ENCODE peak calls at places on chromosomes 6 and 20, in eight cellular contexts. Q, U, X, F, V, H, W and E are unnamed samples. For H3K36me3, the result is how much of the 10 kb centered on the place peaks cover.

GRCh38 chr20:2254333-2254732 is 41.5 kb upstream of the TGM3 start:
- DNase-seq in F (no peak), X (no peak), U (no peak), W (no peak), H (no peak), V (no peak), Q (peak), E (no peak)

GRCh38 chr6:136640132-136640915 is 90.1 kb upstream of the MAP7 start:
- DNase-seq in H (no peak), W (no peak), V (peak), F (peak), U (no peak), X (peak), Q (peak), E (no peak)

GRCh38 chr6:52576054-52576391 is 837 bp downstream of the TRAM2 start:
- DNase-seq in V (no peak), H (no peak), F (no peak), Q (no peak), X (no peak), U (no peak), W (no peak), E (no peak)

GRCh38 chr6:89951574-89952360 is 57.5 kb downstream of the GJA10 start:
- DNase-seq in Q (no peak), V (peak), F (peak), H (no peak), W (no peak), X (no peak), U (no peak), E (no peak)

GRCh38 chr6:144460224-144461095 is 175.3 kb downstream of the UTRN start:
- DNase-seq in U (no peak), W (no peak), H (peak), V (no peak), Q (no peak), F (no peak), X (no peak), E (no peak)

GRCh38 chr6:7646394-7646793 is 56.4 kb downstream of the SNRNP48 start:
- DNase-seq in W (no peak), H (no peak), F (peak), V (peak), X (no peak), U (no peak), Q (peak), E (no peak)

GRCh38 chr6:40251609-40252008 is 317.3 kb upstream of the MOCS1 start:
- DNase-seq in U (no peak), W (peak), V (no peak), F (no peak), H (no peak), Q (no peak), X (no peak), E (no peak)

GRCh38 chr6:26329763-26330511 is 35.1 kb upstream of the BTN3A2 start:
- DNase-seq in Q (no peak), X (no peak), W (peak), U (no peak), F (peak), V (peak), H (no peak), E (no peak)

DNA sequence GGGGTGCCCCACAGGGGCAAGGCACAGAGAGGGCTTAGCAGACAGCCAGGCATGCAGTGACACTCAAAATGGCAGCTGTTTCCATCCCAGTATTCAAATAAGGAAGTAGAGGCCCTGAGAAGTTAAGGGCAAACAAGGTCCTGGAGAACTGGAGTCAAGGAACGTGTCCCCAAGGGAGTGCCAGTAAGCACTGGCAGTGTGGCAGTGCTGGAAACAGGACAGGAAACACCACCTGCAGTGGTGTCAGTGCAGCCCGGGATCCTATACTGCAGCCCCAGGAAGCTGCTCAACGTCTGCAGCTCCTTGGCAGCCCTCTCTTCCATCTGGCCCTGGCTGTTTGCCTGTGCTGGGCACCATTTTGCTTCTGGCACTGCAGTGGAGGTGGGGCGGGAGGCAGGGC is 56.3 kb downstream of the EDN3 start:
- DNase-seq in F (no peak), X (no peak), H (no peak), V (no peak), Q (no peak), W (no peak), U (no peak), E (no peak)
- H3K27ac ChIP-seq in F (no peak), X (no peak), H (no peak), V (no peak), Q (no peak), W (no peak), U (no peak), E (no peak)

DNA sequence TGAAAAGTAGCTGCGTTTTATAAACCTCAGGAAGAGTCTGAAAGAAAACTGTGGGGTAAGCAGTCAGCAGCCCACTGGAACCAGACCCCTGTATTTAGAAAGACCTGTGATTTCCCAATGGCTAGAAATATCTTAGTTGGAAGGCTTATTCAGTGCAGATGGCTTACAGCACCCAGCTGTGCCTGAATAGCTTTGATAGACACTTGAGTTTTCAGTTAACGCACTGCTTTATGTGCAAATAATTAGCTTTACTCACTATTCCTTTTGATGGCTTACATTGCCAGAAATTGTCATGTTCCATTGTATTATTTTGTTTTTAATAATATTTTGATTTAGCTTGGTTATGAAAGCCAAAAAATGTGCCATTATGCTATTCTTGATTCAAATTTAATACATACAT is 465.3 kb upstream of the SYNCRIP start:
- DNase-seq in W (no peak), H (no peak), U (no peak), Q (no peak), F (no peak), X (no peak), V (no peak), E (no peak)
- H3K36me3 ChIP-seq in W (under half), H (under half), U (under half), Q (under half), F (under half), X (under half), V (under half), E (under half)

DNA sequence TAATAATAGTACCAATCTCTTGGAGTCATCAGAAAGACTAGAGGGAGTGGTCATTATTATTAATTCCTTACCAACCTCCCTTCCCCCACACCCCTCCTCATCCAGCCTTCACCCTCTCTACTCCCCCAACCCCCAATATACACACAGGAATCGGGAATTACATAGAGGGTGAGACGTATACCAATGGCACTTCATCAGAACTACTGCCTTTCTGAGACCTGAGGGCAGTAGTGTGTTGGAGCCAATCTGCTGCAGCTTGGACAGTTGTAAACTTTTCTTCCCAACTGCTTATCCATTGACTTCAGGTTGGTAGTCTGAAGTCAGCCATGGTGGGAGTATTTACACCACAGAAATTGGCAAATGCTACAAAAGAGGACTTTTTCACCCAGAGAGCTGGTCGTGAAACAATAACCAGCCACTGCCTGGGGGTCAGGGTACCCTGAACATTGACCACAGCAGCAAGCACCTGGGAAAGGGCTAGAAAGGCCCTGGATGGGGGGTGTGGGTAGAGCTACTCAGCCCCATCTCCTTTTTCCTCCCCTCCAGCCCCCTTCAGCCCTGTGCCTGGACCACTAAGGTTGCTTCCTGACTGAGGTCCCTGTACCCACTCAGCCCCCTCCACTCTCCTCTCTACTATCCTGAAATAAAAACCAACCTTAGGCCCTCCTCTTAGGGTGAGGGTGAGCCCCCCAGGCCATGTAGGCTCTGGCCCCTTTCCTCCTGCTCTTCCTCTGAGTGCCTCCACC is 161.5 kb downstream of the MRPL14 start:
- DNase-seq in X (peak), W (no peak), H (no peak), U (no peak), F (no peak), Q (no peak), V (no peak), E (no peak)
- TF ChIP-seq CTCF in X (no peak), W (no peak), H (no peak), U (no peak), F (no peak), Q (no peak), V (no peak), E (no peak)

DNA sequence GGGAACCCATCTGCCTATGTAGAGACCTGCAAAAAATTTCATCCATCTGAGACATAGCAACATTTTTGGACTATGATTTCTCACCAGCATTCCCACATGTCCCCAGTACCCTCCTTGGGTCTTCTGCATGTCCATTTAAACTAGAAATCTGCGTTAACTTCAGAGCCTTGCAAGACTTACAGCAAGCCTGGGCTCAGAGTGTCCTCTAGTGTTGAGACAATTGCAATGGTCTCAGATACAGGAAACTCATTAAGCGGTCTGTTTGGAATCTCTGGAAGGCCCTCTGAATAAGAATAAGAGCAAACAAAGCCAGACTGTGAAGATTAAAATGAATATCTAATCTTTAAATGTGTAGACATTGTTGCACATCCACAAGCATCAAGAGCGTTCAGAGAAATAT is 20.5 kb upstream of the PI3 start:
- DNase-seq in U (no peak), V (no peak), F (no peak), Q (no peak), W (no peak), H (no peak), X (no peak), E (no peak)
- H3K27ac ChIP-seq in U (no peak), V (no peak), F (no peak), Q (no peak), W (no peak), H (no peak), X (no peak), E (peak)

GRCh38 chr20:10642859-10643559 is 30.8 kb downstream of the JAG1 start:
- DNase-seq in U (no peak), V (no peak), X (no peak), W (no peak), H (no peak), Q (no peak), F (peak), E (no peak)

GRCh38 chr20:10640897-10641296 is 32.9 kb downstream of the JAG1 start:
- DNase-seq in F (no peak), W (no peak), X (no peak), V (no peak), U (no peak), H (no peak), Q (no peak), E (no peak)

GRCh38 chr20:10639762-10640556 is 33.8 kb downstream of the JAG1 start:
- DNase-seq in X (no peak), V (peak), Q (no peak), H (no peak), F (no peak), W (peak), U (no peak), E (no peak)

GRCh38 chr20:10641893-10642292 is 31.9 kb downstream of the JAG1 start:
- DNase-seq in Q (no peak), F (no peak), X (no peak), V (no peak), H (no peak), U (no peak), W (no peak), E (no peak)

DNA sequence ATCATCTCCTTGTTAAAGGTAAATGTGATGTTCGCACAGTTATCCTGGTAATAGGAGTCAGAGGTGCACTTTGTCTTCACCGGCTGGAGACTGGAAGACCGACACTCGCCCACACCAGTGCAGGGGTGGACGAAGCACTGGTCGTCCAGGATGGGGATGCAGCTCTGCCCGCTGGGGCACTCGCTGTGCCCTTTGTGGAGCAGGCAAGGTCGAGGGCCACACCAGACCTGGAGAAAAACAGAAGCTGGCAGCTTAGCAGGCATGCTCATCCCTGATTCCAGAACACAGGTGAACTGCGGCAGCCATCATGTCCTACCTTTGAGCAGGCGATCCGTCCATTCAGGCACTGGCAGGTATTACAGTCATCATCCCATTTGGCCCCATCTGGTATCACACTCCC is 32.3 kb downstream of the JAG1 start:
- DNase-seq in V (no peak), U (no peak), Q (no peak), W (no peak), H (no peak), X (no peak), F (no peak), E (no peak)
- H3K36me3 ChIP-seq in V (half or more), U (half or more), Q (half or more), W (half or more), H (under half), X (half or more), F (under half), E (under half)

DNA sequence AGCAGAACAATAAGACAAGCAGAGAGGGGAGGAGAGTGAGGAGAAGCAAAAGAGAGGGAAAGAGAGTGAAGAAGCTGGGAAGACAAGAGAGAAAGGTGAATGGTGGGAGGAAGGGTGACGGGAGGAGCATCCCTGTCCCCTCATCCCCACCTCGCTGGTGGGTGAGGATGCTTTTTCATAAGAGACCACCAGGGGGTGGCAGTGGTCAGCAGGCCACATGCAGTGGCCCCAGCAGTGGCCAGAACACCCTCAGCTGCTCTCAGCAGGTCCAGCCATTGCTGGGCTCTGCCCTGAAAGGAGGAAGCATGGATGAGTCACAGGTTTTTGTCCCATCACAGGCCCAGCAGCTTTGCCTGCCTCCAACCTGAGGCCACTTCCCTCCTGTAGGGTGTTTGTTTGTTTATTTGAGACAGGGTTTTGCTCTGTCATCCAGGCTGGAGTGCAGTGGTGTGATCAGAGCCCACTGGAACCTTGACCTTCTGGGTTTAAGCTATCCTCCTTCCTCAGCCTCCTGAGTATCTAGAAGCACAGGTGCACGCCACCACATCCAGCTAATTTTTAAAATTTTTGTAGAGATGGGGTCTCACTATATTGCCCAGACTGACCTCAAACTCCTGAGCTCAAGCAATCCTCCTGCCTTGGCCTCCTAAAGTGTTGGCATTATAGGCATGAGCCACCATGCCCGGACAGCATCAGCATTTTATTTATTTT is 23.9 kb downstream of the FGD2 start:
- DNase-seq in Q (peak), H (peak), F (peak), W (peak), U (peak), V (peak), X (peak), E (peak)
- TF ChIP-seq CTCF in Q (peak), H (peak), F (peak), W (peak), U (peak), V (peak), X (peak), E (peak)

DNA sequence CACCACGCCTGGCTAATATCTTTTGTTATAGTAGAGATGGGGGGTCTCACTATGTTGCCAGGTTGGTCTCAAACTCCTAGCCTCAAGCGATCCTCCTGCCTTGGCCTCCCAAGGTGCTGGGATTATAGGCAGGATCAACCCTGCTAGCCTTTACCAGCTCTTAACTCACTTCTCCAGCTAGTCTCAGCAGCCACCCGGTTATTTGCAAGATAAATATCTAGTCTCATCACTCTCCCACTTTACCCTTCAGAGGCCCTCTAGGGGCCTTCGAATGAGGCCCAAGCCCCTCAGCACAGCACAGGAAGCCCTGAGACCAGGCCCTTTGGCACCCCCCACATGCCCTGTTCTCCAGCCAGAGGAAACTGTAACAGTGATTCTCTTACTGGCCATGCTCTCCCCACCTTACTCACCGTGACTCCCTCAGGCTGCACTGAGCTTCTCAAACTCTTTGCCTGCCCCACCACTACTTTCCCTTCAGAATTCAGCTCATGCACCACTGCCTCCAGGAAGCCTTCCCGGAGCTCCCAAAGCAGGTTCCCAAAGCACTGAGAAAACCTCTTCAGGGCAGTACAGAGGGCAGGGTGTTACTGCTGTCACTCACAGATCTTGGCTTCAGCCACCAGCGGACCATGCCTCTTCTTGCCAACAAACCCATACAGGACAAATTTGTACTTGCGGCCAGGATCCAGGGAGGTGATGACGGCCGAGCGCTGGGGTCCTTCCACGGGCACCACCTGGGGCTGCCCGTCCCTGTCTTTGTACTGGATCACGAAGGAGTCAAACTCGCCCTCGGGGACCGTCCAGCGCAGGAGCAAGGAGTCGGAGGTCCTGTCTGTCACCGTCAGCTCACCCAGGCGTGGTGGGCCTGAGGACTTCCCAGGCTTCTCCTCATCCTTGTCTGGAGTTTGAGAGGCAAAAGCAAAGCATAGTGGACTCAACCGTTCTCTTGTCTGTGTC is 25.0 kb downstream of the TNXB start:
- DNase-seq in V (no peak), H (no peak), Q (peak), U (no peak), W (no peak), X (no peak), F (no peak), E (no peak)
- H3K27ac ChIP-seq in V (no peak), H (no peak), Q (no peak), U (no peak), W (no peak), X (no peak), F (peak), E (no peak)

GRCh38 chr20:10007747-10008146 is 27.0 kb upstream of the ANKEF1 start:
- DNase-seq in U (no peak), X (no peak), V (no peak), W (no peak), F (no peak), H (no peak), Q (no peak), E (no peak)
- H3K36me3 ChIP-seq in U (under half), X (under half), V (under half), W (under half), F (under half), H (under half), Q (under half), E (under half)

GRCh38 chr6:166512567-166512966 is 73.9 kb downstream of the RAMACL start:
- DNase-seq in V (no peak), U (no peak), X (no peak), Q (peak), F (no peak), W (no peak), H (no peak), E (no peak)
- TF ChIP-seq CTCF in V (no peak), U (no peak), X (no peak), Q (no peak), F (no peak), W (no peak), H (no peak), E (no peak)